ENCODE peak calls at places on chromosomes 12 and 14, in nine cellular contexts. H is heart left ventricle; L is esophagus squamous epithelium; X is CD8-positive, alpha-beta T cell; D is germinal center; K is hippocampal formation; P is neural crest cell; R is DMS79; E is activated CD4-positive, alpha-beta memory T cell treated with anti-CD3 and anti-CD28 coated beads for 36 hours. N is an unnamed sample.

GRCh38 chr12:59459966-59460365 is 135.9 kb upstream of the SLC16A7 start:
- DNase-seq in D (no peak), K (no peak), H (no peak), X (no peak), R (no peak), L (no peak), P (no peak), E (no peak), N (no peak)

GRCh38 chr14:72604133-72604532 is 289.8 kb downstream of the DPF3 start:
- DNase-seq in X (no peak), D (no peak), R (no peak), P (no peak), K (no peak), E (no peak), H (no peak), L (no peak), N (no peak)

GRCh38 chr12:11836282-11836963 is 186.9 kb downstream of the ETV6 start:
- DNase-seq in E (peak; percentile 88), X (no peak), H (no peak), R (peak; percentile 58), P (no peak), L (peak; percentile 31), D (peak; percentile 88), K (peak; percentile 26), N (no peak)

GRCh38 chr12:19031032-19031431 is 98.5 kb upstream of the PLEKHA5 start:
- DNase-seq in X (no peak), K (no peak), H (no peak), L (no peak), D (no peak), R (no peak), E (no peak), P (no peak), N (no peak)

GRCh38 chr12:91274886-91275285 is 92.3 kb upstream of the DCN start:
- DNase-seq in D (no peak), L (no peak), R (no peak), X (no peak), E (no peak), K (peak; percentile 50), H (no peak), P (no peak), N (peak; percentile 75)

GRCh38 chr14:76591270-76591669 is 170.0 kb upstream of the VASH1 start:
- DNase-seq in H (no peak), E (no peak), D (no peak), P (no peak), L (no peak), K (no peak), R (no peak), X (no peak), N (no peak)

GRCh38 chr14:20836668-20837338 is 34.2 kb upstream of the RNASE1 start:
- DNase-seq in K (peak; percentile 64), L (no peak), D (no peak), H (no peak), R (no peak), E (no peak), P (no peak), X (no peak), N (no peak)

GRCh38 chr12:45637706-45638105 is 91.8 kb upstream of the ARID2 start:
- DNase-seq in D (no peak), X (no peak), R (no peak), P (no peak), E (no peak), K (no peak), H (no peak), L (no peak), N (no peak)

GRCh38 chr14:88146881-88147649 is 142.1 kb downstream of the GPR65 start:
- DNase-seq in D (no peak), X (no peak), R (no peak), E (no peak), H (no peak), L (no peak), P (no peak), K (no peak), N (no peak)